ENCODE peak calls at places on chromosomes 4 and X, in six cellular contexts. Y is heart left ventricle, Z is IMR-90, M is body of pancreas, Q is ovary, H is uterus. J is an unnamed sample.

GRCh38 chr4:145796338-145796737 is 116.4 kb downstream of the C4orf51 start:
- DNase-seq in M (no peak), H (no peak), Q (no peak), Z (no peak), Y (no peak), J (no peak)

GRCh38 chrX:20362268-20363002 is 95.7 kb upstream of the RPS6KA3 start:
- DNase-seq in H (no peak), Q (no peak), Z (peak; percentile 50), Y (no peak), M (peak; percentile 51), J (no peak)

GRCh38 chr4:184317234-184317918 is 99.7 kb upstream of the ENPP6 start:
- DNase-seq in H (no peak), Z (peak; percentile 16), Q (no peak), M (no peak), Y (no peak), J (no peak)

GRCh38 chr4:7389101-7389701 is 45.5 kb downstream of the PSAPL1 start:
- DNase-seq in Q (no peak), Z (no peak), M (peak; percentile 4), H (peak; percentile 7), Y (peak; percentile 19), J (no peak)

GRCh38 chrX:78514852-78515251 is 144.3 kb downstream of the RTL3 start:
- DNase-seq in Y (no peak), Q (no peak), H (no peak), M (no peak), Z (no peak), J (no peak)

GRCh38 chr4:184979461-184980124 is 38.7 kb upstream of the HELT start:
- DNase-seq in Q (no peak), H (no peak), Y (peak; percentile 51), M (no peak), Z (no peak), J (no peak)

GRCh38 chr4:3201718-3202702 is 46.9 kb upstream of the MSANTD1 start:
- DNase-seq in Y (no peak), M (no peak), Q (no peak), Z (peak; percentile 69), H (no peak), J (peak; percentile 56)

GRCh38 chrX:103817502-103817901 is 14.6 kb downstream of the RAB9B start:
- DNase-seq in Z (peak; percentile 42), M (no peak), Y (no peak), H (no peak), Q (no peak), J (no peak)

GRCh38 chr4:19941434-19941833 is 310.3 kb upstream of the SLIT2 start:
- DNase-seq in Y (no peak), M (no peak), H (no peak), Q (no peak), Z (no peak), J (no peak)

GRCh38 chr4:1512738-1513660 is 106.8 kb upstream of the NKX1-1 start:
- DNase-seq in Z (no peak), M (peak; percentile 44), H (peak; percentile 29), Y (peak; percentile 30), Q (peak; percentile 56), J (no peak)

GRCh38 chr4:22246816-22247215 is 269.1 kb downstream of the ADGRA3 start:
- DNase-seq in Y (no peak), M (no peak), Z (no peak), Q (no peak), H (no peak), J (no peak)

GRCh38 chr4:124591646-124592045 is 120.9 kb downstream of the ANKRD50 start:
- DNase-seq in Z (no peak), Q (no peak), M (no peak), Y (no peak), H (no peak), J (no peak)

GRCh38 chr4:3767569-3768288 is 1.5 kb downstream of the ADRA2C start:
- DNase-seq in Z (no peak), Q (peak; percentile 51), H (no peak), M (peak; percentile 40), Y (no peak), J (no peak)

GRCh38 chr4:175457956-175458355 is 354.1 kb downstream of the GPM6A start:
- DNase-seq in Y (no peak), H (no peak), Q (no peak), M (no peak), Z (no peak), J (no peak)

GRCh38 chrX:102345916-102346315 is 93.9 kb downstream of the NXF2B start:
- DNase-seq in Z (peak; percentile 34), Q (peak; percentile 54), M (peak; percentile 67), Y (peak; percentile 31), H (peak; percentile 45), J (peak; percentile 0)

GRCh38 chr4:133147365-133147821 is 1.7 kb upstream of the PCDH10 start:
- DNase-seq in Z (no peak), M (no peak), Y (no peak), H (no peak), Q (no peak), J (no peak)

GRCh38 chrX:151359931-151360871 is 36.8 kb upstream of the VMA21 start:
- DNase-seq in Y (no peak), Q (peak; percentile 37), Z (no peak), M (peak; percentile 40), H (peak; percentile 17), J (no peak)

GRCh38 chr4:55736605-55737183 is 82.9 kb upstream of the EXOC1L start:
- DNase-seq in Q (no peak), M (no peak), Z (peak; percentile 3), Y (no peak), H (no peak), J (no peak)

DNA sequence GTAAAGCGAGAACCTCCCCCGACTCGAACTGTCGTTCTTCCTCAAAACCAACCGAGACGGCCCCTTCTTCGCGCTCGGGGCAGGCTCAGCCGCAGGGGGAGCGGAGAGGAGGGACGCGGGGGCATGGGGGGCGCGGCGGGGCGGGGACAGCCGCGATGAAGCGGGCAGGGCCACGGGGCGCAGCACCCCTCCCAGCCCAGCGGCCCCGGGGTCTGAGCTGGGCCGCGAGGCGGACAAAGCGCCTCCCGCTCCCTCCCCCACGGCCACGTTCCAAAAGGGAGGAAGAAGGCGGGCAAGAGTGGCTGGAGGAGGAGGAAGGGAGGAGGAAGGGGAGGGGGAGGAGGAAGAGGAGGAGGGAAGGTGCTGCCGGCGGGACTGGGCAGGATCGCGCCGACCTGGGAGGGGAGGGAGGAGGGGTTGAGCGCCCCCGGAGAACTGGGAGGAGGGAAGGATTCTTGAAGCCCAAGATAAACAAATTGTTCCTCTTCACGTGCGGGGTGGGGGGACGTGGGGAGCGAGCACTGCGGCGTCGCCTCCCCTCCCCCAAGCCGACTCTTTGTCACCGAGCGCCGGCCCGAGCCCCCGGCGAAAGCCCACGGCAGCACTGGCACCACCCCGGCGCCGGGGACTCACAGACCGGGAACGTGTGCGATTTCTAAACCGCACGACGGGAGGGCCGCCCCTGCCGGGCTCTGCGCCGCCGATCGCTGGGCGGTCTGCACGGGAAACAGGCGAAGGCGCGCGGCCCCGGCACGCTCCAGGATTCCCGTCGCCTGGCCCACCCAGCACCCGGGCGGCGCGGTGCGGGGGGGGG is 2.9 kb downstream of the MAML3 start:
- DNase-seq in M (peak; percentile 89), Q (peak; percentile 92), Z (peak; percentile 97), H (peak; percentile 93), Y (peak; percentile 94), J (peak; percentile 39)
- TF ChIP-seq POLR2A in M (peak; percentile 83), Q (peak; percentile 30), Z (peak; percentile 80), H (peak; percentile 39), Y (peak; percentile 34), J (no peak)

GRCh38 chr4:82430193-82431025 is at the start of the genes ENOPH1 and HNRNPDL:
- DNase-seq in Z (peak; percentile 94), M (peak; percentile 95), Q (peak; percentile 97), H (peak; percentile 96), Y (peak; percentile 97), J (peak; percentile 85)

GRCh38 chr4:82431026-82431745 is 796 bp downstream of the ENOPH1 start:
- DNase-seq in Q (peak; percentile 51), M (peak; percentile 51), Y (no peak), H (no peak), Z (peak; percentile 39), J (peak; percentile 14)

GRCh38 chr4:82428969-82429727 is 1.1 kb downstream of the HNRNPDL start:
- DNase-seq in Y (peak; percentile 93), M (peak; percentile 92), Q (peak; percentile 97), Z (peak; percentile 85), H (peak; percentile 96), J (peak; percentile 86)

GRCh38 chr4:82429728-82430192 is 502 bp downstream of the HNRNPDL start:
- DNase-seq in Y (no peak), Z (no peak), Q (no peak), H (no peak), M (no peak), J (no peak)

DNA sequence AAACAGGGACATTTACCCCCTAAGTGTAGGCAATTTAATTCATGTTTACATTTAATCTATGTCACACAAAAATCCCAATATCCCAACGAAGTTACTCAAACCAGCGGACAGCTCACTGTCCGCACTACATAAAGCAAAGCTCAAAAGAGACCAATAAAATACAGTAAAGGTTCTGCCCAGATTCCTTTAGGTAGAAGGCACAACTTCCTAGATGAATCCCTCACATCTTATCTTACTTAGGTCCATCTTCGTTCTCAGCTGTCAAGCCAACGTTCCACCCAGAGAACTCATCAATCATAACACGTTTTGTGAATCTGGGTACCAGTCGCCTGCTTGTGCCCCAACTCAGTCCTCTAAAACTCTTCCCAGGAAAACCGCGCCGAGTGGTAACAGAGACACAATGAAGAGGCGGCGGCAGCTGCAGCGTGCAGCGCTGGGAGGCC is 1.7 kb downstream of the HNRNPDL start:
- DNase-seq in M (no peak), H (no peak), Y (no peak), Z (no peak), Q (no peak), J (no peak)
- TF ChIP-seq POLR2A in M (no peak), H (no peak), Y (no peak), Z (no peak), Q (no peak), J (no peak)

DNA sequence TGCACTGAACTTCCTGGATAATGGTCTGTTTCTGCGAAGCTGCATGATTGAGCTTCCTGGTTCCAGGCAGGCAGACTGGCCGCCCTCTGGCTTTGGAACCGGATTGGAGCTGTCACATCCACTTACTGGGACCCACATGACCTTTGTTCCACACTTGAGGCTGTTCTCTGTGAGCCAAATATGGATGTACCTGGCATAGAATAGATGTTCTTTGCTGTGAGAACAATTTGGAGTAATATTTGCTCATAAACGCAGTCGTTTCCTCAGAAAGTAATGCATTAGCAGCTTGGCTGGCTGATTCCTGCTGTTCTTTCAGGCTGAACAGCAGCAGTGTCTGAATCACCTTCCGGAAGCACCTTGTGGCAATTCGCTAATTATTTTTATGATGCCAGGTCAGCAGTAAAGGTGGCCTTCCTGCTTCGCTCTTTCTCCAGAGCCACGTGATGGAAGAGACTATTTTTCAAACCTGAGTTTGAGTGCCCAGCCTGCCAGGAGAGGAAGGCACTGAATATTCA is 78.1 kb upstream of the BOD1L1 start:
- DNase-seq in Z (no peak), Y (peak; percentile 76), Q (no peak), H (no peak), M (peak; percentile 50), J (no peak)
- TF ChIP-seq POLR2A in Z (no peak), Y (no peak), Q (no peak), H (no peak), M (peak; percentile 14), J (no peak)

GRCh38 chr4:53863731-53864130 is 200.7 kb downstream of the CHIC2 start:
- DNase-seq in M (no peak), Z (no peak), Y (peak; percentile 67), Q (no peak), H (no peak), J (no peak)

GRCh38 chr4:53865031-53865430 is 199.4 kb downstream of the CHIC2 start:
- DNase-seq in Z (no peak), Y (no peak), H (no peak), Q (no peak), M (no peak), J (no peak)

GRCh38 chr4:53861856-53862610 is 202.4 kb downstream of the CHIC2 start:
- DNase-seq in H (peak; percentile 47), Y (peak; percentile 50), Z (peak; percentile 96), Q (no peak), M (no peak), J (no peak)

GRCh38 chr4:53866055-53866454 is 198.3 kb downstream of the CHIC2 start:
- DNase-seq in Z (no peak), Q (no peak), M (no peak), Y (no peak), H (no peak), J (no peak)

GRCh38 chr4:53863163-53863562 is 201.2 kb downstream of the CHIC2 start:
- DNase-seq in M (no peak), Q (no peak), Z (peak; percentile 49), H (peak; percentile 50), Y (peak; percentile 57), J (no peak)
- TF ChIP-seq POLR2A in M (no peak), Q (no peak), Z (no peak), H (no peak), Y (no peak), J (no peak)

J was measured in GM12891.